ENCODE peak calls at places on chromosomes 1 and 21, in eight cellular contexts. V is Panc1, R is kidney, P is pancreas, H is BE2C, Q is foreskin fibroblast, U is mucosa of descending colon, T is psoas muscle. M is an unnamed sample.

GRCh38 chr1:231487019-231487418 is 41.5 kb upstream of the TSNAX start:
- DNase-seq in Q (peak; percentile 60), U (no peak), V (no peak), P (no peak), H (no peak), T (no peak), R (no peak), M (peak; percentile 45)

GRCh38 chr1:77281491-77282186 is at the start of gene AK5:
- DNase-seq in T (peak; percentile 22), Q (peak; percentile 64), V (no peak), U (peak; percentile 40), H (peak; percentile 61), R (peak; percentile 77), P (no peak), M (no peak)

GRCh38 chr1:18191037-18191867 is 83.7 kb downstream of the IGSF21 start:
- DNase-seq in U (no peak), P (no peak), R (no peak), V (no peak), H (no peak), T (no peak), Q (no peak), M (no peak)

GRCh38 chr1:100313382-100313781 is 38.9 kb upstream of the CDC14A start:
- DNase-seq in U (no peak), T (no peak), P (no peak), H (no peak), V (no peak), Q (no peak), R (no peak), M (no peak)

GRCh38 chr21:14382486-14382834 is 486 bp downstream of the HSPA13 start:
- DNase-seq in R (no peak), P (peak; percentile 23), H (no peak), V (no peak), T (no peak), Q (no peak), U (no peak), M (no peak)

GRCh38 chr1:202241376-202242079 is 47.9 kb downstream of the LGR6 start:
- DNase-seq in R (peak; percentile 72), Q (no peak), V (no peak), U (no peak), P (peak; percentile 20), T (no peak), H (no peak), M (no peak)

GRCh38 chr1:171772312-171772711 is 9.1 kb upstream of the METTL13 start:
- DNase-seq in P (no peak), H (no peak), R (no peak), U (no peak), V (no peak), T (no peak), Q (no peak), M (no peak)

GRCh38 chr1:54111624-54112023 is 41.2 kb downstream of the CDCP2 start:
- DNase-seq in R (no peak), P (no peak), U (no peak), H (no peak), Q (no peak), V (no peak), T (no peak), M (no peak)

GRCh38 chr1:25541889-25542658 is 1.3 kb upstream of the LDLRAP1 start:
- DNase-seq in P (no peak), R (no peak), V (no peak), Q (no peak), T (no peak), U (no peak), H (no peak), M (no peak)

GRCh38 chr1:93567255-93567918 is 114.2 kb downstream of the BCAR3 start:
- DNase-seq in T (peak; percentile 53), H (peak; percentile 70), Q (peak; percentile 85), V (no peak), R (peak; percentile 79), U (no peak), P (no peak), M (peak; percentile 69)

GRCh38 chr1:175882192-175882591 is 138.8 kb upstream of the TNR start:
- DNase-seq in P (no peak), Q (no peak), T (no peak), U (no peak), H (no peak), R (no peak), V (no peak), M (no peak)

GRCh38 chr21:33317226-33317625 is 7.5 kb upstream of the IFNAR1 start:
- DNase-seq in Q (no peak), T (no peak), H (no peak), R (no peak), P (no peak), U (no peak), V (no peak), M (no peak)

DNA sequence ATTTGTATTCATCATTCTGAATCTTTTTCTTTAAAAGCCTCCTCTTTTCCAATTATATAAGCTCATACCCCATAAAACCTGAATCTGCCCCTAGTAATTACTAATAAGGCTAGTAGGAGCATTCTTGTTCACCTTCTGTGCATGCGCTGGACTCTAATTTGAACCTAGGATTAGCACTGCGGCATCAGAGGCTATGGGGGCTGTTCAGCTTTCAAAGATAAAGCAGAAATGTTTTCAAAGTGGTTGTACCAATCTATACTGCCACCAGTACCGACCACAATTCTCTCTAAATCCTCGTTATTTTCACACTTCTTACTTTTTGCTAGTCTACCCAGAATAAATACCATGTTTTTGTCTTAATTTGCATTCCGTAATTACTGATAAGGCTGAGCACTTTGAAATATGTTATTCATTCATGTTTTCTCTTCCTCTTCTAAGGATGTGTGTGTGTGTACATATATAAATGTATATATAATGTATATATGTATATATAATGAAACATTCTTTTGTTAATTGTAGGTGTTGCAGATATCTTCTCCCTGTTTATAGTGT is 1.6 kb upstream of the DDX59 start:
- DNase-seq in Q (no peak), T (no peak), H (no peak), V (no peak), R (no peak), P (no peak), U (no peak), M (no peak)
- H3K4me3 ChIP-seq in Q (no peak overlapping the region), T (peak overlapping the region; percentile 97), H (peak overlapping the region; percentile 75), V (no peak overlapping the region), R (no peak overlapping the region), P (no peak overlapping the region), U (no peak overlapping the region), M (no peak overlapping the region)

DNA sequence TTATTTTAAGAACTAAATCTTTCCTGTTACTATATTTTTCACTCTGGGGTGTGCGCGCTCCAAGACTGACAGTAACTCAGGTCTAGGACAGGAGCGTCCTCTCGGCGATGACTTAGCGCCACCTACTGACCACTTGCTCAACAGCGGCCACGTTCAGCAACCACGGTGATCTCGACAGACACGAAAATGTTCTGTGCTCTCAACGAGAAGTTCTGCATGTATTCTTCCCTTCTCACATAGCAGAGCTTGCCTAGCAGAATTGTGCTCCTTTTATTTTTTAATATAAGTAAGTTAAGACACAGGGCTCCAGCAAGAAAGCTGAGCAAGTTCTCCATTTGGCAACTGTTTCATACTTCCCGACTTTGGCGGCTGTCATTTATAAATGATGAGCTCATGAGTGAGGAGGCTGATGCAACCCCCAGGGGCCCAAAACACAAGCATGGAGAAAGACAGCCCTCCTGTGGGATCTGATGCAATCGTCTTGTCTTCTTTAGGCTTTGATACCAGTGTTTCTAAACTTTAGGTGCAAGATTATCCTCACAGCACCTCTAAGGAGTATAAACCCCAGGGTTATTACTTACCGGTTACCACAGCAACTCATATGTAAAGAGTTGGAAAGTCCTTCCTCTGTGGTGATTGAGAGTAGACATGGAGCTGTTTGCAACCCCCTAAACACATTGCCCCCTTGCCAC is 92.6 kb downstream of the HHIPL2 start:
- DNase-seq in R (peak; percentile 89), Q (peak; percentile 86), H (peak; percentile 83), P (peak; percentile 71), V (peak; percentile 70), T (peak; percentile 83), U (peak; percentile 82), M (peak; percentile 81)
- H3K4me3 ChIP-seq in R (no peak overlapping the region), Q (peak overlapping the region; percentile 27), H (peak overlapping the region; percentile 47), P (no peak overlapping the region), V (peak overlapping the region; percentile 35), T (peak overlapping the region; percentile 49), U (no peak overlapping the region), M (peak overlapping the region; percentile 22)

DNA sequence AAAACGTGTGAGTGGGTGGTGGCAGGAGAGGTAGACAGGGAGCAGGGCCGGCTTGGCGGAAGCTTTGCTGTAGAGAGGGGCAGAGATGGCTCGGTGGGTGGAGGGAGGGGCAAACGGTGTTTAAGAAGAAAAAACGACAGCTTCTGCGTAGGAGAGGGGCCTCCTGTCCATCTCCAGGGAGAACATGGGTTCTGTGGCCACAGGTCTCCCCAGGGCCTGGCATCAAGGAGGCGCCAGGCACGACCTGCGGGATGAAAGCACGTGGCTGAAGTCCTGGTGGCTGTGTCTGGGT is 1.0 kb upstream of the PRKCZ start:
- DNase-seq in Q (no peak), U (no peak), P (no peak), V (no peak), R (no peak), T (no peak), H (no peak), M (no peak)
- H3K4me3 ChIP-seq in Q (no peak overlapping the region), U (no peak overlapping the region), P (no peak overlapping the region), V (peak overlapping the region; percentile 65), R (no peak overlapping the region), T (no peak overlapping the region), H (no peak overlapping the region), M (no peak overlapping the region)

GRCh38 chr1:59561782-59562181 is 253.0 kb upstream of the HOOK1 start:
- DNase-seq in P (no peak), H (no peak), T (no peak), R (no peak), V (no peak), Q (no peak), U (no peak), M (no peak)

GRCh38 chr1:59569198-59569597 is 245.6 kb upstream of the HOOK1 start:
- DNase-seq in R (no peak), H (no peak), T (no peak), V (no peak), U (no peak), P (no peak), Q (no peak), M (no peak)

GRCh38 chr1:59564192-59564891 is 250.4 kb upstream of the HOOK1 start:
- DNase-seq in T (no peak), R (no peak), P (no peak), V (no peak), U (no peak), Q (no peak), H (no peak), M (no peak)

GRCh38 chr1:59568158-59568935 is 246.4 kb upstream of the HOOK1 start:
- DNase-seq in R (no peak), Q (no peak), P (no peak), T (no peak), V (no peak), U (no peak), H (no peak), M (no peak)

DNA sequence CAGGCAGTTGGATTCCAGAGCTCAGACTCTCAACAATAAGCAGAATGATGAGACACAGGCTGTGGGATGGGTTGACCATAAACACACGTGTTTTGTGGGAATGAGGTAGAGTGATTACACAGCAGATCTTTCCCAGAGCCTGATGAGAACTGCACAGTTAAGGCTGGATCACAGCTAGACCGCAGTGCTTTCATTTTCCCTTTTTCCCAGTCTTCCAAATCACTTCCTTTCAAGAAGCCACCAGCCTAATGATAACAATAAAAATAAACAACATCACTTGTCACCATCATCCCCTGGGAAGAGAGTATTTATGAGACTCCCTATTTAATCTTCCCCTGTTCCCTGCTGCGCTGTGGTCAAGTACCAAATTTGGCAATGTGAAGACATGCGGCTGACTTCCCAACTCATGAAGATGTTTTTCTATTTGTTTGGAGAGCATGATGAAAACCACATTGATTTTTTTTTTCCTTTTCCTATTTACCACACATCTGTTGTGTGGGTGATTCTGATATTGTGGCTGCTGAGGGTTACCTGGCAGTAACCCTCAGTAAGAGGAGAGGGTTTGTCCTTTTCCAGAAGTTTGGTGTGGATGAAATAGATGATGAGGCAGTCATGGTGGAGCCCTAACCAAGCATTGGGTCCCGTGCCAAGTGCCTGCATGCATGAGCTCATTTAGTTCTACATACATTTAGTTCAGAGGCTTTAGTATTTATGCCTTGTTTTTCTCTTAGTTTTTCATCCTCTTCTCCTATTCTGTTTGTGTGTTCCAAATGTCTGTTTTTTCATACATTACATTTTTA is 248.9 kb upstream of the HOOK1 start:
- DNase-seq in R (no peak), Q (peak; percentile 77), H (no peak), V (no peak), T (no peak), P (no peak), U (no peak), M (peak; percentile 71)
- H3K4me3 ChIP-seq in R (no peak overlapping the region), Q (peak overlapping the region; percentile 25), H (no peak overlapping the region), V (no peak overlapping the region), T (no peak overlapping the region), P (no peak overlapping the region), U (no peak overlapping the region), M (no peak overlapping the region)

M was measured in skeletal muscle cell.